ENCODE peak calls at places on chromosomes 7 and 10, in eight cellular contexts. One of them, this sample, is unnamed.

GRCh38 chr7:75617634-75618234 is 121.0 kb downstream of the HIP1 start:
- DNase-seq in MM.1S: peak; percentile 55
- DNase-seq in GM23338: no peak
- DNase-seq in GM23248: no peak
- DNase-seq in SK-N-SH: no peak
- DNase-seq in OCI-LY7: peak; percentile 40
- DNase-seq in HCT116: no peak
- DNase-seq in neural progenitor cell: no peak
- DNase-seq in this sample: no peak

GRCh38 chr10:92722349-92722748 is 32.6 kb downstream of the HHEX start:
- DNase-seq in OCI-LY7: no peak
- DNase-seq in HCT116: no peak
- DNase-seq in GM23248: no peak
- DNase-seq in MM.1S: no peak
- DNase-seq in neural progenitor cell: no peak
- DNase-seq in SK-N-SH: no peak
- DNase-seq in GM23338: no peak
- DNase-seq in this sample: no peak

GRCh38 chr7:131284702-131285419 is 42.8 kb upstream of the MKLN1 start:
- DNase-seq in SK-N-SH: no peak
- DNase-seq in GM23338: no peak
- DNase-seq in HCT116: no peak
- DNase-seq in GM23248: peak; percentile 69
- DNase-seq in MM.1S: no peak
- DNase-seq in OCI-LY7: no peak
- DNase-seq in neural progenitor cell: peak; percentile 54
- DNase-seq in this sample: no peak

GRCh38 chr7:131372554-131372953 is 44.9 kb downstream of the MKLN1 start:
- DNase-seq in neural progenitor cell: no peak
- DNase-seq in GM23248: no peak
- DNase-seq in HCT116: no peak
- DNase-seq in SK-N-SH: no peak
- DNase-seq in OCI-LY7: no peak
- DNase-seq in MM.1S: no peak
- DNase-seq in GM23338: peak; percentile 39
- DNase-seq in this sample: no peak

GRCh38 chr7:22726345-22726848 is 603 bp upstream of the IL6 start:
- DNase-seq in neural progenitor cell: peak; percentile 71
- DNase-seq in SK-N-SH: peak; percentile 32
- DNase-seq in HCT116: peak; percentile 37
- DNase-seq in MM.1S: peak; percentile 79
- DNase-seq in GM23338: peak; percentile 90
- DNase-seq in OCI-LY7: peak; percentile 70
- DNase-seq in GM23248: peak; percentile 91
- DNase-seq in this sample: peak; percentile 84

GRCh38 chr10:113475381-113475807 is 77.5 kb upstream of the HABP2 start:
- DNase-seq in OCI-LY7: no peak
- DNase-seq in GM23338: no peak
- DNase-seq in neural progenitor cell: no peak
- DNase-seq in MM.1S: no peak
- DNase-seq in HCT116: no peak
- DNase-seq in SK-N-SH: no peak
- DNase-seq in GM23248: peak; percentile 94
- DNase-seq in this sample: peak; percentile 85

GRCh38 chr7:112414855-112415490 is 35.3 kb upstream of the IFRD1 start:
- DNase-seq in MM.1S: peak; percentile 59
- DNase-seq in SK-N-SH: peak; percentile 57
- DNase-seq in neural progenitor cell: peak; percentile 47
- DNase-seq in HCT116: peak; percentile 36
- DNase-seq in GM23248: peak; percentile 66
- DNase-seq in OCI-LY7: peak; percentile 51
- DNase-seq in GM23338: peak; percentile 70
- DNase-seq in this sample: peak; percentile 70

GRCh38 chr7:98295467-98296220 is 14.2 kb downstream of the BRI3 start:
- DNase-seq in OCI-LY7: no peak
- DNase-seq in MM.1S: no peak
- DNase-seq in GM23248: peak; percentile 30
- DNase-seq in neural progenitor cell: no peak
- DNase-seq in SK-N-SH: no peak
- DNase-seq in GM23338: no peak
- DNase-seq in HCT116: no peak
- DNase-seq in this sample: no peak

GRCh38 chr7:3200504-3200903 is 100.5 kb upstream of the SDK1 start:
- DNase-seq in GM23338: peak; percentile 77
- DNase-seq in MM.1S: no peak
- DNase-seq in SK-N-SH: peak; percentile 53
- DNase-seq in HCT116: peak; percentile 12
- DNase-seq in neural progenitor cell: peak; percentile 48
- DNase-seq in OCI-LY7: peak; percentile 43
- DNase-seq in GM23248: peak; percentile 13
- DNase-seq in this sample: peak; percentile 39

GRCh38 chr7:4191046-4191445 is 491.0 kb upstream of the FOXK1 start:
- DNase-seq in SK-N-SH: no peak
- DNase-seq in HCT116: no peak
- DNase-seq in OCI-LY7: no peak
- DNase-seq in neural progenitor cell: no peak
- DNase-seq in MM.1S: no peak
- DNase-seq in GM23248: no peak
- DNase-seq in GM23338: no peak
- DNase-seq in this sample: no peak

GRCh38 chr7:150621376-150621775 is 10.8 kb downstream of the GIMAP6 start:
- DNase-seq in OCI-LY7: no peak
- DNase-seq in HCT116: no peak
- DNase-seq in SK-N-SH: no peak
- DNase-seq in MM.1S: no peak
- DNase-seq in GM23248: no peak
- DNase-seq in GM23338: no peak
- DNase-seq in neural progenitor cell: no peak
- DNase-seq in this sample: no peak

GRCh38 chr10:61900829-61901783 is at the start of gene ARID5B:
- DNase-seq in SK-N-SH: peak; percentile 68
- DNase-seq in GM23248: peak; percentile 83
- DNase-seq in MM.1S: peak; percentile 72
- DNase-seq in neural progenitor cell: peak; percentile 79
- DNase-seq in HCT116: peak; percentile 68
- DNase-seq in OCI-LY7: peak; percentile 86
- DNase-seq in GM23338: peak; percentile 84
- DNase-seq in this sample: peak; percentile 94

GRCh38 chr10:13074562-13075451 is 25.2 kb upstream of the OPTN start:
- DNase-seq in OCI-LY7: peak; percentile 53
- DNase-seq in GM23248: peak; percentile 83
- DNase-seq in neural progenitor cell: peak; percentile 83
- DNase-seq in MM.1S: peak; percentile 61
- DNase-seq in SK-N-SH: peak; percentile 83
- DNase-seq in HCT116: peak; percentile 53
- DNase-seq in GM23338: peak; percentile 89
- DNase-seq in this sample: peak; percentile 59

GRCh38 chr7:18041202-18041601 is 13.6 kb upstream of the PRPS1L1 start:
- DNase-seq in MM.1S: no peak
- DNase-seq in SK-N-SH: no peak
- DNase-seq in HCT116: no peak
- DNase-seq in GM23248: no peak
- DNase-seq in OCI-LY7: no peak
- DNase-seq in GM23338: no peak
- DNase-seq in neural progenitor cell: no peak
- DNase-seq in this sample: peak; percentile 13

GRCh38 chr10:86234102-86234501 is 132.5 kb downstream of the GRID1 start:
- DNase-seq in MM.1S: no peak
- DNase-seq in SK-N-SH: no peak
- DNase-seq in OCI-LY7: no peak
- DNase-seq in GM23248: no peak
- DNase-seq in neural progenitor cell: peak; percentile 69
- DNase-seq in HCT116: no peak
- DNase-seq in GM23338: no peak
- DNase-seq in this sample: no peak

GRCh38 chr7:98378210-98378819 is 22.6 kb downstream of the BAIAP2L1 start:
- DNase-seq in MM.1S: no peak
- DNase-seq in HCT116: no peak
- DNase-seq in SK-N-SH: no peak
- DNase-seq in OCI-LY7: no peak
- DNase-seq in neural progenitor cell: no peak
- DNase-seq in GM23248: no peak
- DNase-seq in GM23338: no peak
- DNase-seq in this sample: no peak

GRCh38 chr7:16646427-16647081 is 573 bp downstream of the BZW2 start:
- DNase-seq in MM.1S: peak; percentile 29
- DNase-seq in SK-N-SH: peak; percentile 25
- DNase-seq in HCT116: no peak
- DNase-seq in GM23338: no peak
- DNase-seq in OCI-LY7: peak; percentile 55
- DNase-seq in neural progenitor cell: no peak
- DNase-seq in GM23248: peak; percentile 56
- DNase-seq in this sample: peak; percentile 25

GRCh38 chr10:36677170-36677768 is 448.1 kb upstream of the ANKRD30A start:
- DNase-seq in OCI-LY7: no peak
- DNase-seq in neural progenitor cell: no peak
- DNase-seq in GM23248: peak; percentile 69
- DNase-seq in MM.1S: no peak
- DNase-seq in SK-N-SH: no peak
- DNase-seq in GM23338: no peak
- DNase-seq in HCT116: no peak
- DNase-seq in this sample: peak; percentile 90

GRCh38 chr7:69602522-69602921 is 4.2 kb downstream of the AUTS2 start:
- DNase-seq in neural progenitor cell: no peak
- DNase-seq in MM.1S: no peak
- DNase-seq in GM23338: no peak
- DNase-seq in GM23248: no peak
- DNase-seq in HCT116: no peak
- DNase-seq in SK-N-SH: no peak
- DNase-seq in OCI-LY7: no peak
- DNase-seq in this sample: no peak
- H3K79me2 ChIP-seq in neural progenitor cell: peaks cover 14% of the 10 kb centered on the region
- H3K79me2 ChIP-seq in MM.1S: no peaks in the 10 kb centered on the region
- H3K79me2 ChIP-seq in GM23338: peaks cover 44% of the 10 kb centered on the region
- H3K79me2 ChIP-seq in GM23248: no peaks in the 10 kb centered on the region
- H3K79me2 ChIP-seq in HCT116: no peaks in the 10 kb centered on the region
- H3K79me2 ChIP-seq in SK-N-SH: peaks cover 80% of the 10 kb centered on the region
- H3K79me2 ChIP-seq in OCI-LY7: peaks cover 87% of the 10 kb centered on the region
- H3K79me2 ChIP-seq in this sample: no peaks in the 10 kb centered on the region

GRCh38 chr10:127720142-127720541 is 16.8 kb upstream of the FOXI2 start:
- DNase-seq in HCT116: no peak
- DNase-seq in SK-N-SH: no peak
- DNase-seq in neural progenitor cell: no peak
- DNase-seq in OCI-LY7: no peak
- DNase-seq in MM.1S: no peak
- DNase-seq in GM23248: no peak
- DNase-seq in GM23338: no peak
- DNase-seq in this sample: no peak

GRCh38 chr10:127715249-127715648 is 21.7 kb upstream of the FOXI2 start:
- DNase-seq in HCT116: no peak
- DNase-seq in GM23338: peak; percentile 23
- DNase-seq in neural progenitor cell: no peak
- DNase-seq in GM23248: no peak
- DNase-seq in MM.1S: no peak
- DNase-seq in OCI-LY7: no peak
- DNase-seq in SK-N-SH: no peak
- DNase-seq in this sample: no peak

GRCh38 chr10:127720903-127721302 is 16.1 kb upstream of the FOXI2 start:
- DNase-seq in GM23338: peak; percentile 22
- DNase-seq in OCI-LY7: no peak
- DNase-seq in GM23248: no peak
- DNase-seq in SK-N-SH: no peak
- DNase-seq in MM.1S: no peak
- DNase-seq in neural progenitor cell: no peak
- DNase-seq in HCT116: no peak
- DNase-seq in this sample: no peak

GRCh38 chr10:127715782-127716378 is 21.1 kb upstream of the FOXI2 start:
- DNase-seq in MM.1S: peak; percentile 42
- DNase-seq in GM23338: peak; percentile 67
- DNase-seq in HCT116: peak; percentile 46
- DNase-seq in GM23248: peak; percentile 38
- DNase-seq in OCI-LY7: peak; percentile 44
- DNase-seq in SK-N-SH: peak; percentile 32
- DNase-seq in neural progenitor cell: peak; percentile 53
- DNase-seq in this sample: peak; percentile 34
- TF ChIP-seq EZH2phosphoT487 in MM.1S: no peak
- TF ChIP-seq EZH2phosphoT487 in GM23338: no peak
- TF ChIP-seq EZH2phosphoT487 in HCT116: no peak
- TF ChIP-seq EZH2phosphoT487 in GM23248: no peak
- TF ChIP-seq EZH2phosphoT487 in OCI-LY7: no peak
- TF ChIP-seq EZH2phosphoT487 in SK-N-SH: no peak
- TF ChIP-seq EZH2phosphoT487 in neural progenitor cell: no peak
- TF ChIP-seq EZH2phosphoT487 in this sample: no peak

GRCh38 chr10:32985341-32985764 is 27.3 kb upstream of the ITGB1 start:
- DNase-seq in HCT116: no peak
- DNase-seq in OCI-LY7: no peak
- DNase-seq in GM23248: no peak
- DNase-seq in SK-N-SH: no peak
- DNase-seq in MM.1S: no peak
- DNase-seq in GM23338: no peak
- DNase-seq in neural progenitor cell: no peak
- DNase-seq in this sample: peak; percentile 47
- H3K79me2 ChIP-seq in HCT116: no peaks in the 10 kb centered on the region
- H3K79me2 ChIP-seq in OCI-LY7: no peaks in the 10 kb centered on the region
- H3K79me2 ChIP-seq in GM23248: peaks cover 32% of the 10 kb centered on the region
- H3K79me2 ChIP-seq in SK-N-SH: peaks cover 4% of the 10 kb centered on the region
- H3K79me2 ChIP-seq in MM.1S: no peaks in the 10 kb centered on the region
- H3K79me2 ChIP-seq in GM23338: no peaks in the 10 kb centered on the region
- H3K79me2 ChIP-seq in neural progenitor cell: no peaks in the 10 kb centered on the region
- H3K79me2 ChIP-seq in this sample: peaks cover 29% of the 10 kb centered on the region

GRCh38 chr10:29751686-29752085 is 116.9 kb upstream of the SVIL start:
- DNase-seq in OCI-LY7: no peak
- DNase-seq in GM23338: no peak
- DNase-seq in GM23248: no peak
- DNase-seq in HCT116: no peak
- DNase-seq in MM.1S: no peak
- DNase-seq in neural progenitor cell: no peak
- DNase-seq in SK-N-SH: no peak
- DNase-seq in this sample: no peak
- TF ChIP-seq EZH2phosphoT487 in OCI-LY7: no peak
- TF ChIP-seq EZH2phosphoT487 in GM23338: no peak
- TF ChIP-seq EZH2phosphoT487 in GM23248: no peak
- TF ChIP-seq EZH2phosphoT487 in HCT116: no peak
- TF ChIP-seq EZH2phosphoT487 in MM.1S: no peak
- TF ChIP-seq EZH2phosphoT487 in neural progenitor cell: no peak
- TF ChIP-seq EZH2phosphoT487 in SK-N-SH: no peak
- TF ChIP-seq EZH2phosphoT487 in this sample: no peak

GRCh38 chr7:5388905-5389433 is 34.7 kb downstream of the TNRC18 start:
- DNase-seq in neural progenitor cell: no peak
- DNase-seq in GM23248: no peak
- DNase-seq in OCI-LY7: no peak
- DNase-seq in GM23338: peak; percentile 58
- DNase-seq in HCT116: no peak
- DNase-seq in SK-N-SH: peak; percentile 45
- DNase-seq in MM.1S: no peak
- DNase-seq in this sample: no peak
- H3K79me2 ChIP-seq in neural progenitor cell: no peaks in the 10 kb centered on the region
- H3K79me2 ChIP-seq in GM23248: peaks cover 89% of the 10 kb centered on the region
- H3K79me2 ChIP-seq in OCI-LY7: no peaks in the 10 kb centered on the region
- H3K79me2 ChIP-seq in GM23338: no peaks in the 10 kb centered on the region
- H3K79me2 ChIP-seq in HCT116: peaks cover 50% of the 10 kb centered on the region
- H3K79me2 ChIP-seq in SK-N-SH: peaks cover 89% of the 10 kb centered on the region
- H3K79me2 ChIP-seq in MM.1S: peaks cover 39% of the 10 kb centered on the region
- H3K79me2 ChIP-seq in this sample: peaks cover 7% of the 10 kb centered on the region

GRCh38 chr7:138919256-138919655 is 61.9 kb downstream of the KIAA1549 start:
- DNase-seq in GM23338: no peak
- DNase-seq in neural progenitor cell: no peak
- DNase-seq in MM.1S: no peak
- DNase-seq in GM23248: peak; percentile 52
- DNase-seq in OCI-LY7: no peak
- DNase-seq in SK-N-SH: no peak
- DNase-seq in HCT116: no peak
- DNase-seq in this sample: peak; percentile 83
- TF ChIP-seq EZH2phosphoT487 in GM23338: no peak
- TF ChIP-seq EZH2phosphoT487 in neural progenitor cell: no peak
- TF ChIP-seq EZH2phosphoT487 in MM.1S: no peak
- TF ChIP-seq EZH2phosphoT487 in GM23248: no peak
- TF ChIP-seq EZH2phosphoT487 in OCI-LY7: no peak
- TF ChIP-seq EZH2phosphoT487 in SK-N-SH: no peak
- TF ChIP-seq EZH2phosphoT487 in HCT116: no peak
- TF ChIP-seq EZH2phosphoT487 in this sample: no peak

GRCh38 chr10:8072211-8072610 is 17.7 kb downstream of the GATA3 start:
- DNase-seq in neural progenitor cell: no peak
- DNase-seq in MM.1S: no peak
- DNase-seq in SK-N-SH: peak; percentile 56
- DNase-seq in GM23338: no peak
- DNase-seq in HCT116: no peak
- DNase-seq in OCI-LY7: no peak
- DNase-seq in GM23248: no peak
- DNase-seq in this sample: no peak
- H3K79me2 ChIP-seq in neural progenitor cell: no peaks in the 10 kb centered on the region
- H3K79me2 ChIP-seq in MM.1S: no peaks in the 10 kb centered on the region
- H3K79me2 ChIP-seq in SK-N-SH: peaks cover 87% of the 10 kb centered on the region
- H3K79me2 ChIP-seq in GM23338: no peaks in the 10 kb centered on the region
- H3K79me2 ChIP-seq in HCT116: no peaks in the 10 kb centered on the region
- H3K79me2 ChIP-seq in OCI-LY7: no peaks in the 10 kb centered on the region
- H3K79me2 ChIP-seq in GM23248: no peaks in the 10 kb centered on the region
- H3K79me2 ChIP-seq in this sample: no peaks in the 10 kb centered on the region

This sample was measured in PC-3.